ENCODE peak calls at places on chromosome 9, in eight cellular contexts. One of them, this sample, is unnamed.

GRCh38 chr9:99807276-99807852 is 14.3 kb upstream of the NR4A3 start:
- DNase-seq in kidney: peak
- DNase-seq in omental fat pad: peak
- DNase-seq in brain microvascular endothelial cell: peak
- DNase-seq in mammary epithelial cell: peak
- DNase-seq in SK-N-SH: peak
- DNase-seq in glutamatergic neuron: peak
- DNase-seq in natural killer cell: peak
- DNase-seq in this sample: no peak

GRCh38 chr9:35481347-35481975 is 8.4 kb upstream of the RUSC2 start:
- DNase-seq in kidney: no peak
- DNase-seq in omental fat pad: no peak
- DNase-seq in brain microvascular endothelial cell: peak
- DNase-seq in mammary epithelial cell: peak
- DNase-seq in SK-N-SH: peak
- DNase-seq in glutamatergic neuron: peak
- DNase-seq in natural killer cell: no peak
- DNase-seq in this sample: no peak

GRCh38 chr9:101311759-101312420 is 72.9 kb downstream of the BAAT start:
- DNase-seq in kidney: no peak
- DNase-seq in omental fat pad: no peak
- DNase-seq in brain microvascular endothelial cell: peak
- DNase-seq in mammary epithelial cell: peak
- DNase-seq in SK-N-SH: peak
- DNase-seq in glutamatergic neuron: no peak
- DNase-seq in natural killer cell: no peak
- DNase-seq in this sample: no peak

GRCh38 chr9:591292-591691 is 250.2 kb upstream of the DMRT1 start:
- DNase-seq in kidney: no peak
- DNase-seq in omental fat pad: no peak
- DNase-seq in brain microvascular endothelial cell: no peak
- DNase-seq in mammary epithelial cell: peak
- DNase-seq in SK-N-SH: no peak
- DNase-seq in glutamatergic neuron: no peak
- DNase-seq in natural killer cell: no peak
- DNase-seq in this sample: no peak

GRCh38 chr9:113599647-113600476 is 136.3 kb downstream of the RGS3 start:
- DNase-seq in kidney: peak
- DNase-seq in omental fat pad: no peak
- DNase-seq in brain microvascular endothelial cell: peak
- DNase-seq in mammary epithelial cell: no peak
- DNase-seq in SK-N-SH: no peak
- DNase-seq in glutamatergic neuron: no peak
- DNase-seq in natural killer cell: no peak
- DNase-seq in this sample: peak

GRCh38 chr9:69179037-69179436 is 5.0 kb downstream of the TJP2 start:
- DNase-seq in kidney: no peak
- DNase-seq in omental fat pad: no peak
- DNase-seq in brain microvascular endothelial cell: no peak
- DNase-seq in mammary epithelial cell: no peak
- DNase-seq in SK-N-SH: no peak
- DNase-seq in glutamatergic neuron: no peak
- DNase-seq in natural killer cell: no peak
- DNase-seq in this sample: no peak

GRCh38 chr9:112041536-112042243 is 133.4 kb downstream of the SUSD1 start:
- DNase-seq in kidney: peak
- DNase-seq in omental fat pad: no peak
- DNase-seq in brain microvascular endothelial cell: peak
- DNase-seq in mammary epithelial cell: peak
- DNase-seq in SK-N-SH: no peak
- DNase-seq in glutamatergic neuron: no peak
- DNase-seq in natural killer cell: no peak
- DNase-seq in this sample: peak

GRCh38 chr9:89608646-89609335 is 4.0 kb downstream of the GADD45G start:
- DNase-seq in kidney: no peak
- DNase-seq in omental fat pad: no peak
- DNase-seq in brain microvascular endothelial cell: no peak
- DNase-seq in mammary epithelial cell: no peak
- DNase-seq in SK-N-SH: no peak
- DNase-seq in glutamatergic neuron: no peak
- DNase-seq in natural killer cell: no peak
- DNase-seq in this sample: no peak

GRCh38 chr9:124190761-124191160 is 67.0 kb upstream of the NEK6 start:
- DNase-seq in kidney: no peak
- DNase-seq in omental fat pad: no peak
- DNase-seq in brain microvascular endothelial cell: no peak
- DNase-seq in mammary epithelial cell: no peak
- DNase-seq in SK-N-SH: no peak
- DNase-seq in glutamatergic neuron: no peak
- DNase-seq in natural killer cell: no peak
- DNase-seq in this sample: no peak

GRCh38 chr9:132185164-132186009 is 23.5 kb downstream of the NTNG2 start:
- DNase-seq in kidney: no peak
- DNase-seq in omental fat pad: no peak
- DNase-seq in brain microvascular endothelial cell: no peak
- DNase-seq in mammary epithelial cell: no peak
- DNase-seq in SK-N-SH: no peak
- DNase-seq in glutamatergic neuron: peak
- DNase-seq in natural killer cell: no peak
- DNase-seq in this sample: no peak

GRCh38 chr9:34547960-34548603 is 25.3 kb upstream of the ENHO start:
- DNase-seq in kidney: peak
- DNase-seq in omental fat pad: peak
- DNase-seq in brain microvascular endothelial cell: peak
- DNase-seq in mammary epithelial cell: peak
- DNase-seq in SK-N-SH: peak
- DNase-seq in glutamatergic neuron: peak
- DNase-seq in natural killer cell: no peak
- DNase-seq in this sample: peak

GRCh38 chr9:122159925-122160246 is 178 bp downstream of the MORN5 start:
- DNase-seq in kidney: no peak
- DNase-seq in omental fat pad: no peak
- DNase-seq in brain microvascular endothelial cell: no peak
- DNase-seq in mammary epithelial cell: no peak
- DNase-seq in SK-N-SH: no peak
- DNase-seq in glutamatergic neuron: no peak
- DNase-seq in natural killer cell: no peak
- DNase-seq in this sample: no peak

GRCh38 chr9:79652598-79652997 is 80.8 kb downstream of the TLE4 start:
- DNase-seq in kidney: no peak
- DNase-seq in omental fat pad: no peak
- DNase-seq in brain microvascular endothelial cell: no peak
- DNase-seq in mammary epithelial cell: no peak
- DNase-seq in SK-N-SH: no peak
- DNase-seq in glutamatergic neuron: no peak
- DNase-seq in natural killer cell: no peak
- DNase-seq in this sample: no peak

GRCh38 chr9:75071530-75072122 is 16.3 kb downstream of the NMRK1 start:
- DNase-seq in kidney: peak
- DNase-seq in omental fat pad: no peak
- DNase-seq in brain microvascular endothelial cell: no peak
- DNase-seq in mammary epithelial cell: peak
- DNase-seq in SK-N-SH: no peak
- DNase-seq in glutamatergic neuron: no peak
- DNase-seq in natural killer cell: no peak
- DNase-seq in this sample: no peak

GRCh38 chr9:74772126-74772525 is 115.6 kb downstream of the TRPM6 start:
- DNase-seq in kidney: no peak
- DNase-seq in omental fat pad: no peak
- DNase-seq in brain microvascular endothelial cell: no peak
- DNase-seq in mammary epithelial cell: no peak
- DNase-seq in SK-N-SH: no peak
- DNase-seq in glutamatergic neuron: no peak
- DNase-seq in natural killer cell: no peak
- DNase-seq in this sample: no peak

GRCh38 chr9:22147818-22148573 is 138.9 kb upstream of the CDKN2B start:
- DNase-seq in kidney: no peak
- DNase-seq in omental fat pad: no peak
- DNase-seq in brain microvascular endothelial cell: peak
- DNase-seq in mammary epithelial cell: peak
- DNase-seq in SK-N-SH: no peak
- DNase-seq in glutamatergic neuron: no peak
- DNase-seq in natural killer cell: no peak
- DNase-seq in this sample: no peak

GRCh38 chr9:125121156-125121555 is 22.2 kb downstream of the SCAI start:
- DNase-seq in kidney: no peak
- DNase-seq in omental fat pad: no peak
- DNase-seq in brain microvascular endothelial cell: no peak
- DNase-seq in mammary epithelial cell: peak
- DNase-seq in SK-N-SH: no peak
- DNase-seq in glutamatergic neuron: no peak
- DNase-seq in natural killer cell: no peak
- DNase-seq in this sample: no peak

GRCh38 chr9:71638627-71639026 is 129.7 kb downstream of the CEMIP2 start:
- DNase-seq in kidney: no peak
- DNase-seq in omental fat pad: no peak
- DNase-seq in brain microvascular endothelial cell: no peak
- DNase-seq in mammary epithelial cell: no peak
- DNase-seq in SK-N-SH: no peak
- DNase-seq in glutamatergic neuron: no peak
- DNase-seq in natural killer cell: peak
- DNase-seq in this sample: no peak

GRCh38 chr9:77857513-77858298 is 173.9 kb downstream of the GNAQ start:
- DNase-seq in kidney: no peak
- DNase-seq in omental fat pad: no peak
- DNase-seq in brain microvascular endothelial cell: no peak
- DNase-seq in mammary epithelial cell: no peak
- DNase-seq in SK-N-SH: no peak
- DNase-seq in glutamatergic neuron: no peak
- DNase-seq in natural killer cell: no peak
- DNase-seq in this sample: no peak

GRCh38 chr9:87512321-87512720 is 14.7 kb downstream of the DAPK1 start:
- DNase-seq in kidney: no peak
- DNase-seq in omental fat pad: no peak
- DNase-seq in brain microvascular endothelial cell: no peak
- DNase-seq in mammary epithelial cell: no peak
- DNase-seq in SK-N-SH: no peak
- DNase-seq in glutamatergic neuron: no peak
- DNase-seq in natural killer cell: no peak
- DNase-seq in this sample: no peak

GRCh38 chr9:79362100-79363081 is 209.4 kb upstream of the TLE4 start:
- DNase-seq in kidney: no peak
- DNase-seq in omental fat pad: no peak
- DNase-seq in brain microvascular endothelial cell: peak
- DNase-seq in mammary epithelial cell: no peak
- DNase-seq in SK-N-SH: no peak
- DNase-seq in glutamatergic neuron: no peak
- DNase-seq in natural killer cell: no peak
- DNase-seq in this sample: no peak

GRCh38 chr9:121627432-121627831 is 24.0 kb upstream of the DAB2IP start:
- DNase-seq in kidney: no peak
- DNase-seq in omental fat pad: no peak
- DNase-seq in brain microvascular endothelial cell: no peak
- DNase-seq in mammary epithelial cell: no peak
- DNase-seq in SK-N-SH: no peak
- DNase-seq in glutamatergic neuron: no peak
- DNase-seq in natural killer cell: no peak
- DNase-seq in this sample: no peak

GRCh38 chr9:70988551-70988950 is 132.9 kb downstream of the TRPM3 start:
- DNase-seq in kidney: no peak
- DNase-seq in omental fat pad: no peak
- DNase-seq in brain microvascular endothelial cell: no peak
- DNase-seq in mammary epithelial cell: no peak
- DNase-seq in SK-N-SH: no peak
- DNase-seq in glutamatergic neuron: no peak
- DNase-seq in natural killer cell: no peak
- DNase-seq in this sample: no peak

GRCh38 chr9:134778841-134779411 is 101.7 kb upstream of the FCN2 start:
- DNase-seq in kidney: no peak
- DNase-seq in omental fat pad: no peak
- DNase-seq in brain microvascular endothelial cell: peak
- DNase-seq in mammary epithelial cell: peak
- DNase-seq in SK-N-SH: peak
- DNase-seq in glutamatergic neuron: peak
- DNase-seq in natural killer cell: no peak
- DNase-seq in this sample: no peak
- TF ChIP-seq CTCF in kidney: peak
- TF ChIP-seq CTCF in omental fat pad: no peak
- TF ChIP-seq CTCF in brain microvascular endothelial cell: peak
- TF ChIP-seq CTCF in mammary epithelial cell: peak
- TF ChIP-seq CTCF in SK-N-SH: peak
- TF ChIP-seq CTCF in glutamatergic neuron: peak
- TF ChIP-seq CTCF in natural killer cell: no peak
- TF ChIP-seq CTCF in this sample: peak

GRCh38 chr9:85547574-85547973 is 194.2 kb downstream of the AGTPBP1 start:
- DNase-seq in kidney: no peak
- DNase-seq in omental fat pad: no peak
- DNase-seq in brain microvascular endothelial cell: no peak
- DNase-seq in mammary epithelial cell: no peak
- DNase-seq in SK-N-SH: no peak
- DNase-seq in glutamatergic neuron: no peak
- DNase-seq in natural killer cell: no peak
- DNase-seq in this sample: no peak
- TF ChIP-seq CTCF in kidney: no peak
- TF ChIP-seq CTCF in omental fat pad: no peak
- TF ChIP-seq CTCF in brain microvascular endothelial cell: no peak
- TF ChIP-seq CTCF in mammary epithelial cell: no peak
- TF ChIP-seq CTCF in SK-N-SH: no peak
- TF ChIP-seq CTCF in glutamatergic neuron: no peak
- TF ChIP-seq CTCF in natural killer cell: no peak
- TF ChIP-seq CTCF in this sample: no peak

GRCh38 chr9:130728721-130729120 is 35.1 kb downstream of the EXOSC2 start:
- DNase-seq in kidney: no peak
- DNase-seq in omental fat pad: no peak
- DNase-seq in brain microvascular endothelial cell: no peak
- DNase-seq in mammary epithelial cell: peak
- DNase-seq in SK-N-SH: no peak
- DNase-seq in glutamatergic neuron: no peak
- DNase-seq in natural killer cell: no peak
- DNase-seq in this sample: no peak

GRCh38 chr9:130729145-130729544 is 35.6 kb downstream of the EXOSC2 start:
- DNase-seq in kidney: no peak
- DNase-seq in omental fat pad: no peak
- DNase-seq in brain microvascular endothelial cell: no peak
- DNase-seq in mammary epithelial cell: no peak
- DNase-seq in SK-N-SH: no peak
- DNase-seq in glutamatergic neuron: no peak
- DNase-seq in natural killer cell: no peak
- DNase-seq in this sample: no peak

GRCh38 chr9:130731355-130731754 is 37.8 kb downstream of the EXOSC2 start:
- DNase-seq in kidney: no peak
- DNase-seq in omental fat pad: no peak
- DNase-seq in brain microvascular endothelial cell: no peak
- DNase-seq in mammary epithelial cell: no peak
- DNase-seq in SK-N-SH: no peak
- DNase-seq in glutamatergic neuron: no peak
- DNase-seq in natural killer cell: no peak
- DNase-seq in this sample: no peak

GRCh38 chr9:130732793-130733221 is 39.2 kb downstream of the EXOSC2 start:
- DNase-seq in kidney: no peak
- DNase-seq in omental fat pad: no peak
- DNase-seq in brain microvascular endothelial cell: no peak
- DNase-seq in mammary epithelial cell: no peak
- DNase-seq in SK-N-SH: no peak
- DNase-seq in glutamatergic neuron: no peak
- DNase-seq in natural killer cell: no peak
- DNase-seq in this sample: no peak

GRCh38 chr9:130732131-130732530 is 38.6 kb downstream of the EXOSC2 start:
- DNase-seq in kidney: no peak
- DNase-seq in omental fat pad: no peak
- DNase-seq in brain microvascular endothelial cell: no peak
- DNase-seq in mammary epithelial cell: peak
- DNase-seq in SK-N-SH: peak
- DNase-seq in glutamatergic neuron: no peak
- DNase-seq in natural killer cell: no peak
- DNase-seq in this sample: no peak
- TF ChIP-seq CTCF in kidney: no peak
- TF ChIP-seq CTCF in omental fat pad: no peak
- TF ChIP-seq CTCF in brain microvascular endothelial cell: peak
- TF ChIP-seq CTCF in mammary epithelial cell: no peak
- TF ChIP-seq CTCF in SK-N-SH: peak
- TF ChIP-seq CTCF in glutamatergic neuron: no peak
- TF ChIP-seq CTCF in natural killer cell: no peak
- TF ChIP-seq CTCF in this sample: peak

GRCh38 chr9:4297151-4297794 is 2.6 kb downstream of the GLIS3 start:
- DNase-seq in kidney: peak
- DNase-seq in omental fat pad: peak
- DNase-seq in brain microvascular endothelial cell: peak
- DNase-seq in mammary epithelial cell: peak
- DNase-seq in SK-N-SH: peak
- DNase-seq in glutamatergic neuron: no peak
- DNase-seq in natural killer cell: no peak
- DNase-seq in this sample: no peak
- TF ChIP-seq CTCF in kidney: peak
- TF ChIP-seq CTCF in omental fat pad: no peak
- TF ChIP-seq CTCF in brain microvascular endothelial cell: peak
- TF ChIP-seq CTCF in mammary epithelial cell: peak
- TF ChIP-seq CTCF in SK-N-SH: peak
- TF ChIP-seq CTCF in glutamatergic neuron: no peak
- TF ChIP-seq CTCF in natural killer cell: no peak
- TF ChIP-seq CTCF in this sample: peak